ENCODE peak calls at places on chromosomes 4 and X, in ten cellular contexts. N is NCI-H2029; W is Panc1; F is HS-27A; C is AG10803; T is hepatocyte; X is CD4-positive, alpha-beta T cell; G is COR-L47; L is germinal center; S is NCI-H748 treated with DMSO at 0.1 percent for 48 hours. K is an unnamed sample.

GRCh38 chrX:18886005-18886343 is 97.9 kb downstream of the PHKA2 start:
- DNase-seq in N (no peak), W (no peak), F (no peak), C (no peak), T (no peak), X (no peak), G (no peak), L (no peak), S (no peak), K (no peak)

GRCh38 chr4:15707363-15707715 is 4.5 kb downstream of the BST1 start:
- DNase-seq in N (no peak), W (no peak), F (no peak), C (no peak), T (no peak), X (no peak), G (no peak), L (no peak), S (no peak), K (no peak)

GRCh38 chrX:153969904-153970397 is 1.7 kb downstream of the HCFC1 start:
- DNase-seq in N (no peak), W (no peak), F (no peak), C (peak; percentile 23), T (no peak), X (no peak), G (no peak), L (no peak), S (peak; percentile 22), K (no peak)

GRCh38 chrX:3743821-3744439 is 30.5 kb upstream of the PRKX start:
- DNase-seq in N (no peak), W (no peak), F (no peak), C (no peak), T (no peak), X (peak; percentile 21), G (no peak), L (no peak), S (no peak), K (peak; percentile 56)

GRCh38 chrX:134558133-134558532 is 98.2 kb downstream of the HPRT1 start:
- DNase-seq in N (no peak), W (no peak), F (no peak), C (no peak), T (no peak), X (no peak), G (no peak), L (no peak), S (no peak), K (no peak)

GRCh38 chrX:148609766-148610698 is 109.6 kb downstream of the AFF2 start:
- DNase-seq in N (no peak), W (no peak), F (no peak), C (no peak), T (peak; percentile 21), X (no peak), G (no peak), L (peak; percentile 47), S (no peak), K (no peak)

GRCh38 chr4:147964519-147964918 is 232.6 kb downstream of the ARHGAP10 start:
- DNase-seq in N (no peak), W (no peak), F (no peak), C (no peak), T (no peak), X (no peak), G (no peak), L (no peak), S (no peak), K (no peak)

GRCh38 chrX:78357342-78358055 is 30.1 kb upstream of the CYSLTR1 start:
- DNase-seq in N (no peak), W (no peak), F (no peak), C (no peak), T (no peak), X (no peak), G (no peak), L (no peak), S (no peak), K (no peak)

GRCh38 chrX:154991039-154991438 is 31.5 kb downstream of the F8 start:
- DNase-seq in N (no peak), W (no peak), F (no peak), C (no peak), T (no peak), X (no peak), G (no peak), L (no peak), S (no peak), K (no peak)

K was measured in activated gamma-delta T cell treated with Interleukin-2 at 50 U/mL for 16 hours.